ENCODE peak calls at places on chromosomes 16 and 17, in six cellular contexts. One of them, this sample, is unnamed.

GRCh38 chr17:5813357-5813756 is 229.0 kb upstream of the NLRP1 start:
- DNase-seq in foreskin fibroblast: no peak
- DNase-seq in dorsolateral prefrontal cortex: no peak
- DNase-seq in GM23248: no peak
- DNase-seq in skeletal muscle cell: no peak
- DNase-seq in lung: no peak
- DNase-seq in this sample: no peak

GRCh38 chr16:2196162-2196980 is at the start of gene CASKIN1:
- DNase-seq in skeletal muscle cell: no peak
- DNase-seq in lung: no peak
- DNase-seq in foreskin fibroblast: peak; percentile 55
- DNase-seq in dorsolateral prefrontal cortex: no peak
- DNase-seq in GM23248: peak; percentile 65
- DNase-seq in this sample: no peak

GRCh38 chr16:53509906-53510703 is 7.1 kb upstream of the AKTIP start:
- DNase-seq in dorsolateral prefrontal cortex: no peak
- DNase-seq in GM23248: peak; percentile 79
- DNase-seq in foreskin fibroblast: peak; percentile 86
- DNase-seq in lung: peak; percentile 68
- DNase-seq in skeletal muscle cell: no peak
- DNase-seq in this sample: peak; percentile 66

GRCh38 chr17:8019665-8020064 is 17.2 kb downstream of the GUCY2D start:
- DNase-seq in dorsolateral prefrontal cortex: no peak
- DNase-seq in GM23248: peak; percentile 76
- DNase-seq in lung: no peak
- DNase-seq in foreskin fibroblast: no peak
- DNase-seq in skeletal muscle cell: no peak
- DNase-seq in this sample: no peak

GRCh38 chr16:58732545-58733247 is 1.4 kb downstream of the GOT2 start:
- DNase-seq in GM23248: peak; percentile 74
- DNase-seq in foreskin fibroblast: peak; percentile 40
- DNase-seq in skeletal muscle cell: peak; percentile 60
- DNase-seq in lung: no peak
- DNase-seq in dorsolateral prefrontal cortex: no peak
- DNase-seq in this sample: no peak

GRCh38 chr16:17743578-17743977 is 272.8 kb upstream of the XYLT1 start:
- DNase-seq in foreskin fibroblast: no peak
- DNase-seq in GM23248: no peak
- DNase-seq in skeletal muscle cell: no peak
- DNase-seq in dorsolateral prefrontal cortex: no peak
- DNase-seq in lung: no peak
- DNase-seq in this sample: no peak

GRCh38 chr16:14497245-14498082 is 132.6 kb downstream of the PARN start:
- DNase-seq in GM23248: no peak
- DNase-seq in lung: no peak
- DNase-seq in foreskin fibroblast: no peak
- DNase-seq in dorsolateral prefrontal cortex: no peak
- DNase-seq in skeletal muscle cell: no peak
- DNase-seq in this sample: no peak

GRCh38 chr17:77581480-77581879 is 377.0 kb upstream of the TNRC6C start:
- DNase-seq in GM23248: peak; percentile 74
- DNase-seq in foreskin fibroblast: peak; percentile 67
- DNase-seq in dorsolateral prefrontal cortex: no peak
- DNase-seq in lung: no peak
- DNase-seq in skeletal muscle cell: no peak
- DNase-seq in this sample: peak; percentile 54

GRCh38 chr17:9360610-9361571 is 214.7 kb downstream of the STX8 start:
- DNase-seq in GM23248: peak; percentile 94
- DNase-seq in skeletal muscle cell: no peak
- DNase-seq in foreskin fibroblast: peak; percentile 83
- DNase-seq in dorsolateral prefrontal cortex: no peak
- DNase-seq in lung: peak; percentile 40
- DNase-seq in this sample: peak; percentile 93

GRCh38 chr16:82585675-82586074 is 41.1 kb upstream of the CDH13 start:
- DNase-seq in GM23248: peak; percentile 85
- DNase-seq in lung: no peak
- DNase-seq in skeletal muscle cell: peak; percentile 63
- DNase-seq in dorsolateral prefrontal cortex: no peak
- DNase-seq in foreskin fibroblast: no peak
- DNase-seq in this sample: peak; percentile 74

GRCh38 chr16:19116711-19117449 is 3.1 kb downstream of the ITPRIPL2 start:
- DNase-seq in lung: no peak
- DNase-seq in GM23248: peak; percentile 62
- DNase-seq in dorsolateral prefrontal cortex: no peak
- DNase-seq in foreskin fibroblast: peak; percentile 41
- DNase-seq in skeletal muscle cell: no peak
- DNase-seq in this sample: peak; percentile 37

GRCh38 chr16:54846761-54847160 is 83.9 kb upstream of the IRX5 start:
- DNase-seq in dorsolateral prefrontal cortex: no peak
- DNase-seq in GM23248: no peak
- DNase-seq in foreskin fibroblast: no peak
- DNase-seq in lung: no peak
- DNase-seq in skeletal muscle cell: no peak
- DNase-seq in this sample: no peak

GRCh38 chr17:60857521-60857920 is 179.9 kb downstream of the BCAS3 start:
- DNase-seq in lung: no peak
- DNase-seq in GM23248: no peak
- DNase-seq in foreskin fibroblast: no peak
- DNase-seq in dorsolateral prefrontal cortex: no peak
- DNase-seq in skeletal muscle cell: no peak
- DNase-seq in this sample: no peak

GRCh38 chr16:86214326-86215232 is 295.7 kb upstream of the FOXF1 start:
- DNase-seq in skeletal muscle cell: no peak
- DNase-seq in lung: no peak
- DNase-seq in GM23248: no peak
- DNase-seq in foreskin fibroblast: no peak
- DNase-seq in dorsolateral prefrontal cortex: no peak
- DNase-seq in this sample: peak; percentile 12

GRCh38 chr16:81327483-81328196 is 12.9 kb downstream of the GAN start:
- DNase-seq in foreskin fibroblast: no peak
- DNase-seq in dorsolateral prefrontal cortex: no peak
- DNase-seq in GM23248: no peak
- DNase-seq in skeletal muscle cell: no peak
- DNase-seq in lung: no peak
- DNase-seq in this sample: no peak

GRCh38 chr17:13539421-13539820 is 62.3 kb downstream of the HS3ST3A1 start:
- DNase-seq in foreskin fibroblast: no peak
- DNase-seq in dorsolateral prefrontal cortex: no peak
- DNase-seq in GM23248: no peak
- DNase-seq in lung: no peak
- DNase-seq in skeletal muscle cell: no peak
- DNase-seq in this sample: no peak

GRCh38 chr16:11032922-11033291 is 88.5 kb downstream of the CLEC16A start:
- DNase-seq in lung: no peak
- DNase-seq in foreskin fibroblast: peak; percentile 90
- DNase-seq in GM23248: peak; percentile 77
- DNase-seq in dorsolateral prefrontal cortex: no peak
- DNase-seq in skeletal muscle cell: peak; percentile 87
- DNase-seq in this sample: peak; percentile 85

GRCh38 chr17:6323626-6324356 is 111.1 kb downstream of the AIPL1 start:
- DNase-seq in dorsolateral prefrontal cortex: no peak
- DNase-seq in foreskin fibroblast: no peak
- DNase-seq in skeletal muscle cell: no peak
- DNase-seq in lung: no peak
- DNase-seq in GM23248: no peak
- DNase-seq in this sample: no peak

GRCh38 chr17:41957058-41957868 is 9.3 kb upstream of the CNP start:
- DNase-seq in GM23248: no peak
- DNase-seq in skeletal muscle cell: peak; percentile 21
- DNase-seq in dorsolateral prefrontal cortex: no peak
- DNase-seq in lung: no peak
- DNase-seq in foreskin fibroblast: peak; percentile 43
- DNase-seq in this sample: peak; percentile 64

GRCh38 chr17:55441544-55441943 is 19.9 kb upstream of the MMD start:
- DNase-seq in foreskin fibroblast: no peak
- DNase-seq in dorsolateral prefrontal cortex: no peak
- DNase-seq in lung: no peak
- DNase-seq in GM23248: no peak
- DNase-seq in skeletal muscle cell: no peak
- DNase-seq in this sample: no peak

GRCh38 chr16:3243882-3244281 is 8.9 kb upstream of the ZNF200 start:
- DNase-seq in lung: no peak
- DNase-seq in GM23248: no peak
- DNase-seq in foreskin fibroblast: no peak
- DNase-seq in skeletal muscle cell: no peak
- DNase-seq in dorsolateral prefrontal cortex: no peak
- DNase-seq in this sample: no peak

GRCh38 chr16:2212362-2213324 is 2.0 kb upstream of the BRICD5 start:
- DNase-seq in skeletal muscle cell: no peak
- DNase-seq in dorsolateral prefrontal cortex: no peak
- DNase-seq in GM23248: no peak
- DNase-seq in lung: peak; percentile 68
- DNase-seq in foreskin fibroblast: no peak
- DNase-seq in this sample: no peak

GRCh38 chr16:2095315-2095853 is 40.3 kb downstream of the PKD1 start:
- DNase-seq in lung: no peak
- DNase-seq in skeletal muscle cell: no peak
- DNase-seq in GM23248: peak; percentile 65
- DNase-seq in dorsolateral prefrontal cortex: no peak
- DNase-seq in foreskin fibroblast: peak; percentile 78
- DNase-seq in this sample: no peak

GRCh38 chr17:60391419-60392041 is 403 bp downstream of the USP32 start:
- DNase-seq in dorsolateral prefrontal cortex: no peak
- DNase-seq in GM23248: no peak
- DNase-seq in skeletal muscle cell: no peak
- DNase-seq in lung: no peak
- DNase-seq in foreskin fibroblast: no peak
- DNase-seq in this sample: peak; percentile 9

DNA sequence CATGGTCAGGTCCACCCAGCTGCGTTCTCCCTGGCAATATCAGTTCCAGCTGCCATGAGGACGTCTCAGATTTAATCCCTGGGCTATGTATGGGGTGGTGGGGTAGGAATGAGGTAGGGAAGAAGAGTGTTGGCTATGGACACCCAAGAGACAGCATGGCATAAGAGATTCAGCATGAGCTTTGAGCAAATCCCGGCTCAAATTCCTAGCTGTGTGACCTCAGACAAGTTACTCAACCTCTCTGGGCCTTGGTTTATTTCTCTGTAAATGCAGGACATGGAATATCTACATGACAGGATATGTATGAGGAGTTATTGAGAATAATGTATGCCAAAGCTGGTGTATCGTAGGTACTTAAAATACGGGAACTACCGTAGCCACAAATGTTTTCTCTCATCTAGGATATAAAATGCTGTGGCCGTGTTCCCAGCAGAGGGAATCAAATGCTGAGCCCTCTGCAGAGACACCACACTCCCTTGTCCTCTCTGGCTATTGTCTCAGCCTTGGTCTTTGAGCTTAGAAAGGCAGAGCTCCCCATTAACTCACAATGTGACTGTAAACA is 17.8 kb upstream of the LHX1 start:
- DNase-seq in lung: no peak
- DNase-seq in skeletal muscle cell: no peak
- DNase-seq in foreskin fibroblast: no peak
- DNase-seq in dorsolateral prefrontal cortex: no peak
- DNase-seq in GM23248: no peak
- DNase-seq in this sample: no peak
- H3K4me3 ChIP-seq in lung: no peak overlapping the region
- H3K4me3 ChIP-seq in skeletal muscle cell: no peak overlapping the region
- H3K4me3 ChIP-seq in foreskin fibroblast: no peak overlapping the region
- H3K4me3 ChIP-seq in dorsolateral prefrontal cortex: no peak overlapping the region
- H3K4me3 ChIP-seq in GM23248: no peak overlapping the region
- H3K4me3 ChIP-seq in this sample: no peak overlapping the region

DNA sequence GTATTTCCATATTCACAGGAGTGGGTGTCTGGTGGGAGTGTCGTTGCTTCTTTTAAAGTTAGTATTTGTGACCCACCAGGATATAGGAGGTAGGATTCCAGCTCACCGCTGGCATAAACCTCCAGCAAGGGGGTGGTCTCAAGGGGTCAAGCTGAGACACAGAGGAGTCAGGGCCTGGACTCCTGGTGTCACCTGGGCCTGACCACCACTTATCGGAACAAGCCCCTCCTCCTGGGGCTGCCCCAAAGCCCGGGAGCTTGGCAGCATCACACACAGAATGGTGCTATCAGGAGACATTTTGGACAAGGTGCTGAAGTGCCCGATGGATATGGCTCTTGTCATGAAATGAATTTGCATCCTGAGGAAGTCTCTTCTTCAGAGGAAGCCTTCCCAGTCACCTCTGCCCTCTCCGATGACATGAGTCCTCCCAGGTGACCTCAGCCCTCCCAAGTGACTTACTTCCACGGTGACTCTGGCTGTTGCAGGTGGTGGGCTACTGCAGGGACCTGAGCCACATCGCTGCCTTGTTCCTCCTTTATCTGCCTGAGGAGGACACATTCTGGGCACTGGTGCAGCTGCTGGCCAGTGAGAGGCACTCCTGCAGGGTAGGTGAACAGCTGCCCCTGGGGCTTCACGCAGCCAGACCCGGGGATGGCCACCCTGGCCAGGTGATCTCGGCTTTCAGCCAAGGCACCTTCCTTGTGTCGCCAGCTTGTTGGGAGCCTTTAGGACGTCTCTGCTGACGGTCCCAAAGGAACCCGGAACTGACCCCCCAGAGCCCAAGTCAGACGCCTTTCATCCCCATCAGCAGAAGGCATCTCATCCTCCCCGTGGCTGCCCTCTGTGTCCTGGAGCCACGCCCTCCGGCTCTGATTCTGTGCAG is 81.3 kb downstream of the GOSR1 start:
- DNase-seq in skeletal muscle cell: no peak
- DNase-seq in lung: no peak
- DNase-seq in foreskin fibroblast: no peak
- DNase-seq in dorsolateral prefrontal cortex: no peak
- DNase-seq in GM23248: no peak
- DNase-seq in this sample: no peak
- H3K4me3 ChIP-seq in skeletal muscle cell: no peak overlapping the region
- H3K4me3 ChIP-seq in lung: no peak overlapping the region
- H3K4me3 ChIP-seq in foreskin fibroblast: no peak overlapping the region
- H3K4me3 ChIP-seq in dorsolateral prefrontal cortex: no peak overlapping the region
- H3K4me3 ChIP-seq in GM23248: no peak overlapping the region
- H3K4me3 ChIP-seq in this sample: no peak overlapping the region

GRCh38 chr16:75262800-75263127 is 11.3 kb upstream of the BCAR1 start:
- DNase-seq in dorsolateral prefrontal cortex: no peak
- DNase-seq in lung: no peak
- DNase-seq in skeletal muscle cell: no peak
- DNase-seq in GM23248: no peak
- DNase-seq in foreskin fibroblast: no peak
- DNase-seq in this sample: no peak
- H3K4me3 ChIP-seq in dorsolateral prefrontal cortex: no peak overlapping the region
- H3K4me3 ChIP-seq in lung: no peak overlapping the region
- H3K4me3 ChIP-seq in skeletal muscle cell: no peak overlapping the region
- H3K4me3 ChIP-seq in GM23248: peak overlapping the region; percentile 76
- H3K4me3 ChIP-seq in foreskin fibroblast: no peak overlapping the region
- H3K4me3 ChIP-seq in this sample: peak overlapping the region; percentile 91

DNA sequence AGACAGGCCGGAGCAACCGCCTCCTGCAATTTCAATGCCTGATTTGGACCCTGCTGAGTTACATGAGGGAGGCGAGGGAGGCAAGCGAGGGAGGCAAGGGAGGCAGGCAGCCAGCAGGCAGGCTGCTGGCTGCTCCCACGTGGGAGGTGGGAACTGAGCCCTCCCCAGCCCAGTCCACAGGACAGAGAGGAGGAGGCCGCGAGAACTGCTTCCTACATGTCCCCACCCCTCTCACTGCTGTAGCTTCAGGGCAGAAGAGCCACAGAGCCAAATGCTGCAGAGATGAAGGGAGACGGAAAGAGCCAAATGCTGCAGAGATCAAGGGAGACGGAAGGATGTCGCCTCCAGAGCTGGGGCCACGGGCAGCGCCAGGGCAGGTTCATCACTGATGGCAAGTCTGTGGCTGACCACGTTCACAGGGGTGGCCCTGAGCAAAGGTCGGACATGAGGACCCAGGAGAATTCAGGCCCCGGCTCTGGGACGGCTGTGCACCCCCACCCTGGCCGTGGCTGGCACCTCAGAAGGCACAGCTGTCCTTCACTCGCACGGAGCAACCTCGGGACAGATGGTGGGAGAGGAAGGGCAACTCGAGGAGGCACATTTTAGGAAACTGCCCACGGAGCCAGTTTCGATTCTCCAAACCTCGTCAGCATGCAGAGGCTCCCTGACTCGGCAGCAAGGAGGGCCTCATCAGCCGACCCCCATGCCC is 21.5 kb downstream of the RPH3AL start:
- DNase-seq in GM23248: no peak
- DNase-seq in dorsolateral prefrontal cortex: peak; percentile 55
- DNase-seq in lung: no peak
- DNase-seq in foreskin fibroblast: no peak
- DNase-seq in skeletal muscle cell: no peak
- DNase-seq in this sample: no peak
- H3K4me3 ChIP-seq in GM23248: peak overlapping the region; percentile 45
- H3K4me3 ChIP-seq in dorsolateral prefrontal cortex: peak overlapping the region; percentile 20
- H3K4me3 ChIP-seq in lung: no peak overlapping the region
- H3K4me3 ChIP-seq in foreskin fibroblast: no peak overlapping the region
- H3K4me3 ChIP-seq in skeletal muscle cell: peak overlapping the region; percentile 13
- H3K4me3 ChIP-seq in this sample: no peak overlapping the region

This sample was measured in AG10803.